ENCODE peak calls at places on chromosomes 16 and 17, in six cellular contexts. V is left ventricle myocardium inferior; Y is HL-60; I is AG04449; O is activated CD8-positive, alpha-beta T cell treated with anti-CD3 and anti-CD28 coated beads for 36 hours; N is AG10803. R is an unnamed sample.

GRCh38 chr16:21957687-21958346 is 4.7 kb downstream of the UQCRC2 start:
- DNase-seq in N (no peak), Y (no peak), O (no peak), V (no peak), I (no peak), R (no peak)

GRCh38 chr17:49439673-49440571 is 25.2 kb upstream of the PHB1 start:
- DNase-seq in O (no peak), Y (no peak), N (peak; percentile 10), I (no peak), V (no peak), R (no peak)

GRCh38 chr16:69844441-69844840 is 82.3 kb downstream of the WWP2 start:
- DNase-seq in I (no peak), V (no peak), O (no peak), N (no peak), Y (no peak), R (no peak)

GRCh38 chr16:89194340-89195311 is 5.7 kb downstream of the SLC22A31 start:
- DNase-seq in Y (no peak), I (no peak), N (no peak), O (no peak), V (no peak), R (no peak)

GRCh38 chr16:11004957-11005610 is 60.7 kb downstream of the CLEC16A start:
- DNase-seq in N (peak; percentile 75), I (peak; percentile 50), Y (no peak), O (no peak), V (no peak), R (no peak)

GRCh38 chr17:31095239-31096105 is 695 bp downstream of the NF1 start:
- DNase-seq in N (peak; percentile 40), I (no peak), Y (peak; percentile 64), O (peak; percentile 36), V (peak; percentile 41), R (peak; percentile 39)

GRCh38 chr16:56764835-56765234 is 34.9 kb downstream of the NUP93 start:
- DNase-seq in N (no peak), V (no peak), Y (no peak), I (no peak), O (no peak), R (no peak)

GRCh38 chr17:29066603-29067002 is 23.7 kb downstream of the PIPOX start:
- DNase-seq in N (no peak), Y (no peak), O (no peak), I (no peak), V (no peak), R (no peak)

GRCh38 chr16:83899272-83899897 is 470 bp downstream of the MLYCD start:
- DNase-seq in V (peak; percentile 49), N (peak; percentile 61), O (peak; percentile 68), I (no peak), Y (peak; percentile 50), R (peak; percentile 70)

GRCh38 chr17:21041753-21042433 is 918 bp downstream of the USP22 start:
- DNase-seq in N (peak; percentile 73), V (peak; percentile 90), Y (peak; percentile 73), O (peak; percentile 75), I (no peak), R (peak; percentile 86)

GRCh38 chr16:1438229-1439057 is 5.9 kb downstream of the CCDC154 start:
- DNase-seq in I (no peak), N (no peak), V (no peak), Y (no peak), O (no peak), R (no peak)

GRCh38 chr17:37466471-37466870 is 23.2 kb upstream of the DUSP14 start:
- DNase-seq in Y (no peak), O (no peak), I (no peak), V (no peak), N (no peak), R (no peak)

GRCh38 chr17:43983515-43984411 is 20.7 kb upstream of the NAGS start:
- DNase-seq in Y (no peak), V (no peak), O (peak; percentile 28), N (no peak), I (no peak), R (no peak)

GRCh38 chr16:68642436-68643064 is 2.6 kb upstream of the CDH3 start:
- DNase-seq in N (no peak), O (peak; percentile 32), Y (no peak), I (no peak), V (no peak), R (no peak)

GRCh38 chr16:84916850-84917249 is 94.5 kb downstream of the ZDHHC7 start:
- DNase-seq in I (no peak), Y (no peak), N (no peak), V (no peak), O (no peak), R (no peak)

GRCh38 chr17:73011016-73011486 is 81.4 kb downstream of the SLC39A11 start:
- DNase-seq in N (no peak), Y (peak; percentile 91), V (no peak), I (no peak), O (no peak), R (no peak)

GRCh38 chr17:69909389-69909788 is 165.6 kb upstream of the KCNJ16 start:
- DNase-seq in O (no peak), N (peak; percentile 35), V (no peak), I (no peak), Y (no peak), R (no peak)

GRCh38 chr16:88846088-88846487 is 10.7 kb downstream of the GALNS start:
- DNase-seq in N (no peak), V (no peak), O (no peak), Y (no peak), I (no peak), R (no peak)

GRCh38 chr16:57371494-57372371 is 557 bp upstream of the CX3CL1 start:
- DNase-seq in O (no peak), N (no peak), I (no peak), Y (no peak), V (no peak), R (no peak)

GRCh38 chr17:58320163-58320558 is 8.4 kb downstream of the TSPOAP1 start:
- DNase-seq in N (no peak), I (no peak), V (no peak), O (no peak), Y (no peak), R (no peak)

GRCh38 chr16:84423416-84423837 is 55.1 kb downstream of the ATP2C2 start:
- DNase-seq in V (no peak), N (peak; percentile 31), O (no peak), I (no peak), Y (peak; percentile 41), R (peak; percentile 65)

GRCh38 chr16:73792199-73793108 is 504.2 kb upstream of the PSMD7 start:
- DNase-seq in N (no peak), V (no peak), Y (no peak), O (no peak), I (no peak), R (no peak)

GRCh38 chr16:674968-675883 is at the start of gene RHBDL1:
- DNase-seq in V (no peak), Y (peak; percentile 64), N (peak; percentile 29), I (no peak), O (no peak), R (peak; percentile 35)

GRCh38 chr17:81440511-81441244 is 45.4 kb downstream of the BAHCC1 start:
- DNase-seq in V (no peak), I (no peak), Y (peak; percentile 25), O (peak; percentile 53), N (no peak), R (peak; percentile 47)
- TF ChIP-seq CTCF in V (peak; percentile 46), I (peak; percentile 67), Y (peak; percentile 25), O (peak; percentile 58), N (peak; percentile 38), R (peak; percentile 65)

DNA sequence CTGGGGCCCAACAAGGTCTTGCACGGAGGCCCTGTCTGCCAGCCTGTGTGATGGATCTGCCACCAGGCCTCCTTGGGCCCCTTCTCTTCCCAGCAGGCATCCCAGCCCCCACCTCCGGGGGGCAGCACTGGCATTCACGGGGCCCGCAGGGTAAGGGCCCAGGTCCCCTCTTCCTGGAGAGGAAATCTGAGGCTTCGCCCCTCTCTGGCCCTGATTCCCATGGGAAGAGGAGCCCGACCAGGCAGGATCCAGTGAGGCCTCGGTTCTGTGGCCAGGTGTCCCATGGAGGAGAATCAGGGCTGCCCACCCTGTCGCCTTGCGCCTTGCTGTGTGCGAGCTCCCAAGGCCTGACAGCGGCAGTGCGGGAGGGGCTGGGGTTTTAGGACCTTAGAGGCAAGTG is 48.4 kb downstream of the PDPK1 start:
- DNase-seq in N (no peak), I (no peak), O (peak; percentile 32), Y (no peak), V (peak; percentile 9), R (no peak)
- TF ChIP-seq CTCF in N (no peak), I (peak; percentile 6), O (peak; percentile 47), Y (no peak), V (peak; percentile 19), R (peak; percentile 12)

DNA sequence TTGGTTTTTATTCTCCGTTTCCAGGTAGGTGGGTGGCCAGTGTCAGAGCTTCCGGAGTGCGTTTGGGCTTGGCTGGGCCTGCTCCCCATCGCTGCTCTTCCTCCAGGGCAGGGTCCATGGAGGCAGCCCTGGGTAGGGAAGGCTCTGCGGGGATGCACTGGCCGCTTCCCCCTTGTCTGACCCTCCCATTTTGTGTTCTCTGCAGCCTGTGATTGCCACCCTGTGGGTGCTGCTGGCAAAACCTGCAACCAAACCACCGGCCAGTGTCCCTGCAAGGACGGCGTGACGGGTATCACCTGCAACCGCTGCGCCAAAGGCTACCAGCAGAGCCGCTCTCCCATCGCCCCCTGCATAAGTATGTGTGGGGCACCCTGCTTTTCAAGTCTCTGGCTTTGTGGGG is 158.3 kb downstream of the NTN1 start:
- DNase-seq in O (no peak), V (no peak), Y (no peak), I (no peak), N (no peak), R (no peak)
- TF ChIP-seq CTCF in O (no peak), V (no peak), Y (no peak), I (no peak), N (no peak), R (no peak)

GRCh38 chr16:81444448-81445121 is at the start of gene CMIP:
- DNase-seq in Y (peak; percentile 52), N (peak; percentile 78), I (no peak), V (peak; percentile 87), O (peak; percentile 81), R (peak; percentile 84)

GRCh38 chr16:81446318-81447275 is 2.0 kb downstream of the CMIP start:
- DNase-seq in Y (peak; percentile 28), N (peak; percentile 57), O (peak; percentile 55), V (no peak), I (no peak), R (peak; percentile 41)

GRCh38 chr16:81443688-81444447 is 740 bp upstream of the CMIP start:
- DNase-seq in O (peak; percentile 20), Y (no peak), I (no peak), N (no peak), V (peak; percentile 40), R (no peak)

GRCh38 chr16:81445926-81446317 is 1.3 kb downstream of the CMIP start:
- DNase-seq in O (no peak), Y (no peak), N (no peak), I (no peak), V (no peak), R (no peak)

DNA sequence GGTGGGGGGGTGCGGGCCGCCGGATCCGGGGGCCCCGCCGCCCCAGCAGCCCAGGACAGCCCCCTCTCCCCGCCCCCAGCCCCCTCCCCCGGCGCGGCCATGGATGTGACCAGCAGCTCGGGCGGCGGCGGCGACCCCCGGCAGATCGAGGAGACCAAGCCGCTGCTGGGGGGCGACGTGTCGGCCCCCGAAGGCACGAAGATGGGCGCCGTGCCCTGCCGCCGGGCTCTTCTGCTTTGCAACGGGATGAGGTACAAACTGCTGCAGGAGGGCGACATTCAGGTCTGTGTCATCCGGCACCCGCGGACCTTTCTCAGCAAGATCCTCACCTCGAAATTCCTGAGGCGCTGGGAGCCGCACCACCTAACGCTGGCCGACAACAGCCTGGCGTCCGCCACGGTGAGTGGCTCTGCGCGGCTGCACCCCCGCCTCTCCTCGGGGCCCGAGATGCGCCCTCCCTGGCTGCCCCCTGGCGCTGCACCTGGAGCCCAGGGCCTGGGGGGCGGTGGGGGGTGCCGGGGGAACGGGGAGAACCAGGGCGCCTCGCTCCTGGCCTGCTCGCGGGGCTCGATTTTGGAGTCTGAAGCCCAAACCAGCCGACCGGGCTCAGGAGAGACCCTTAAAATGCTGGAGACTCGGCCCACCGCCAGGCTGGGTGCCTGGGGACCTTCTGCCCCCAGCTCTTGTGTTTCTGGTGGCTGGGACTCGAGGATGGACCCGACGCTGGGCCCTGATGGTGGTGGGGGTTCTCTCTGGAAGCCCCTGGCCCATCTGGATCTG is 725 bp downstream of the CMIP start:
- DNase-seq in O (peak; percentile 67), Y (peak; percentile 6), V (no peak), N (peak; percentile 21), I (no peak), R (peak; percentile 57)
- TF ChIP-seq CTCF in O (peak; percentile 62), Y (no peak), V (peak; percentile 34), N (peak; percentile 26), I (peak; percentile 53), R (peak; percentile 41)